ENCODE peak calls at places on chromosomes 16 and 17, in five cellular contexts. One of them, this sample, is unnamed.

GRCh38 chr16:66130296-66130910 is 236.1 kb upstream of the CDH5 start:
- DNase-seq in stimulated activated CD4-positive, alpha-beta T cell treated with anti-CD3 and anti-CD28 coated beads, Interleukin-4, amount 100 ng/mL, for 24 hours: no peak
- DNase-seq in HEK293T: no peak
- DNase-seq in GM04504: peak
- DNase-seq in islet precursor cell: peak
- DNase-seq in this sample: no peak

GRCh38 chr16:67939507-67940435 is 3.1 kb upstream of the PSMB10 start:
- DNase-seq in stimulated activated CD4-positive, alpha-beta T cell treated with anti-CD3 and anti-CD28 coated beads, Interleukin-4, amount 100 ng/mL, for 24 hours: peak
- DNase-seq in HEK293T: no peak
- DNase-seq in GM04504: no peak
- DNase-seq in islet precursor cell: no peak
- DNase-seq in this sample: no peak

GRCh38 chr16:30535106-30535776 is 583 bp upstream of the ZNF747 start:
- DNase-seq in stimulated activated CD4-positive, alpha-beta T cell treated with anti-CD3 and anti-CD28 coated beads, Interleukin-4, amount 100 ng/mL, for 24 hours: no peak
- DNase-seq in HEK293T: no peak
- DNase-seq in GM04504: no peak
- DNase-seq in islet precursor cell: no peak
- DNase-seq in this sample: no peak

GRCh38 chr16:67538666-67539101 is 10.1 kb downstream of the RIPOR1 start:
- DNase-seq in stimulated activated CD4-positive, alpha-beta T cell treated with anti-CD3 and anti-CD28 coated beads, Interleukin-4, amount 100 ng/mL, for 24 hours: no peak
- DNase-seq in HEK293T: no peak
- DNase-seq in GM04504: no peak
- DNase-seq in islet precursor cell: peak
- DNase-seq in this sample: no peak

GRCh38 chr17:62648954-62649294 is 21.5 kb downstream of the MRC2 start:
- DNase-seq in stimulated activated CD4-positive, alpha-beta T cell treated with anti-CD3 and anti-CD28 coated beads, Interleukin-4, amount 100 ng/mL, for 24 hours: no peak
- DNase-seq in HEK293T: no peak
- DNase-seq in GM04504: no peak
- DNase-seq in islet precursor cell: peak
- DNase-seq in this sample: no peak

GRCh38 chr16:67857547-67858233 is 10.2 kb upstream of the CENPT start:
- DNase-seq in stimulated activated CD4-positive, alpha-beta T cell treated with anti-CD3 and anti-CD28 coated beads, Interleukin-4, amount 100 ng/mL, for 24 hours: peak
- DNase-seq in HEK293T: no peak
- DNase-seq in GM04504: peak
- DNase-seq in islet precursor cell: peak
- DNase-seq in this sample: no peak

GRCh38 chr16:81526935-81527334 is 82.3 kb downstream of the CMIP start:
- DNase-seq in stimulated activated CD4-positive, alpha-beta T cell treated with anti-CD3 and anti-CD28 coated beads, Interleukin-4, amount 100 ng/mL, for 24 hours: no peak
- DNase-seq in HEK293T: no peak
- DNase-seq in GM04504: no peak
- DNase-seq in islet precursor cell: no peak
- DNase-seq in this sample: no peak

GRCh38 chr16:69865701-69866100 is 85.4 kb upstream of the CLEC18A start:
- DNase-seq in stimulated activated CD4-positive, alpha-beta T cell treated with anti-CD3 and anti-CD28 coated beads, Interleukin-4, amount 100 ng/mL, for 24 hours: no peak
- DNase-seq in HEK293T: no peak
- DNase-seq in GM04504: peak
- DNase-seq in islet precursor cell: peak
- DNase-seq in this sample: no peak

GRCh38 chr16:89073346-89074221 is 20.1 kb upstream of the ACSF3 start:
- DNase-seq in stimulated activated CD4-positive, alpha-beta T cell treated with anti-CD3 and anti-CD28 coated beads, Interleukin-4, amount 100 ng/mL, for 24 hours: no peak
- DNase-seq in HEK293T: no peak
- DNase-seq in GM04504: no peak
- DNase-seq in islet precursor cell: no peak
- DNase-seq in this sample: no peak